ENCODE peak calls at places on chromosomes 11 and 22, in seven cellular contexts. X is GM12865, C is HFF-Myc, N is GM06990, Z is neural progenitor cell, L is BJ, V is psoas muscle. D is an unnamed sample.
A peak's percentile ranks its signal among the peaks of the same experiment; 100 is the strongest.

GRCh38 chr22:39958916-39959639 is 1.1 kb upstream of the TMA7B start:
- DNase-seq in X (no peak), C (no peak), N (no peak), Z (no peak), L (no peak), V (no peak), D (no peak)

GRCh38 chr22:32411388-32411787 is 659 bp downstream of the RTCB start:
- DNase-seq in X (peak; percentile 15), C (no peak), N (no peak), Z (peak; percentile 4), L (peak; percentile 2), V (no peak), D (no peak)

GRCh38 chr11:111359223-111360149 is 19.6 kb downstream of the POU2AF1 start:
- DNase-seq in X (peak; percentile 52), C (no peak), N (no peak), Z (no peak), L (no peak), V (no peak), D (no peak)

GRCh38 chr11:31106963-31107576 is 262.5 kb downstream of the DCDC1 start:
- DNase-seq in X (peak; percentile 70), C (no peak), N (peak; percentile 2), Z (peak; percentile 89), L (no peak), V (peak; percentile 17), D (peak; percentile 26)

GRCh38 chr11:23569547-23569946 is 709.3 kb upstream of the CCDC179 start:
- DNase-seq in X (peak; percentile 66), C (no peak), N (no peak), Z (no peak), L (no peak), V (no peak), D (no peak)

GRCh38 chr11:32032478-32032877 is 58.4 kb upstream of the RCN1 start:
- DNase-seq in X (peak; percentile 43), C (no peak), N (peak; percentile 10), Z (no peak), L (no peak), V (no peak), D (no peak)

GRCh38 chr22:24205438-24206189 is 24.3 kb downstream of the SUSD2 start:
- DNase-seq in X (no peak), C (no peak), N (no peak), Z (no peak), L (no peak), V (no peak), D (no peak)

GRCh38 chr11:100777118-100777517 is 90.0 kb downstream of the ARHGAP42 start:
- DNase-seq in X (no peak), C (no peak), N (no peak), Z (no peak), L (no peak), V (no peak), D (no peak)

GRCh38 chr11:19311306-19312030 is 70.7 kb upstream of the E2F8 start:
- DNase-seq in X (peak; percentile 54), C (peak; percentile 25), N (no peak), Z (peak; percentile 74), L (no peak), V (peak; percentile 62), D (peak; percentile 68)

GRCh38 chr22:46072981-46073682 is 77.2 kb upstream of the PPARA start:
- DNase-seq in X (no peak), C (no peak), N (no peak), Z (no peak), L (no peak), V (no peak), D (no peak)

GRCh38 chr11:114159320-114159719 is 99.8 kb downstream of the ZBTB16 start:
- DNase-seq in X (no peak), C (no peak), N (no peak), Z (no peak), L (no peak), V (no peak), D (no peak)

GRCh38 chr11:2541321-2541680 is 96.5 kb downstream of the KCNQ1 start:
- DNase-seq in X (no peak), C (no peak), N (no peak), Z (no peak), L (no peak), V (no peak), D (no peak)

GRCh38 chr11:1179641-1180040 is 21.9 kb downstream of the MUC5AC start:
- DNase-seq in X (no peak), C (no peak), N (no peak), Z (no peak), L (no peak), V (no peak), D (no peak)

GRCh38 chr11:134633276-134633675 is 221.2 kb upstream of the B3GAT1 start:
- DNase-seq in X (no peak), C (no peak), N (no peak), Z (no peak), L (no peak), V (no peak), D (no peak)

GRCh38 chr22:17864398-17865182 is 90.3 kb upstream of the BID start:
- DNase-seq in X (no peak), C (no peak), N (no peak), Z (no peak), L (no peak), V (no peak), D (no peak)

GRCh38 chr22:17861909-17862308 is 87.6 kb upstream of the BID start:
- DNase-seq in X (no peak), C (no peak), N (no peak), Z (no peak), L (no peak), V (no peak), D (no peak)

GRCh38 chr22:17865183-17866055 is 91.2 kb upstream of the BID start:
- DNase-seq in X (no peak), C (no peak), N (no peak), Z (no peak), L (no peak), V (no peak), D (no peak)

GRCh38 chr22:17860220-17860965 is 86.1 kb upstream of the BID start:
- DNase-seq in X (no peak), C (no peak), N (no peak), Z (no peak), L (no peak), V (no peak), D (no peak)

GRCh38 chr22:17862646-17863181 is 88.4 kb upstream of the BID start:
- DNase-seq in X (no peak), C (no peak), N (no peak), Z (no peak), L (no peak), V (no peak), D (no peak)
- TF ChIP-seq CTCF in X (no peak), C (no peak), N (no peak), Z (no peak), L (no peak), V (no peak), D (no peak)

DNA sequence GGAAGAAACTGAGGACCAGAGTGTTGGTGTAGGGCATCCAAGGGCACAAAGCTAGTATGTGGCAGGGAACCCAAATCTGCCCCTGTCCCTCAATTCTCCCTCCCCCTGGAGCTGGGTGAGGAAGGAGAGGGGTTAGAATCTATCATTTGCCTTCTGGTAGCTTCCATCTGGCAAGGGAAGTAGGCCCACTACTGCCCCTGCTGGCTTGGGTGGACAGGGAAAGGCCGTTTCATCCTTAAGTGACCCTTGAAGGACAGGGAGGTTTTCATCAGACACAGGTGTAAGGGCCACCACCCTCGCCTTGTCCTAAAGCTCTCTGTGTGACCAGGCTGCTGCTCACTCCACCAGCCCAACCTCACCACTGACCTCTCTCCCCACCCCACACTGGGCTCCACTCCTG is 22.1 kb downstream of the NECTIN1 start:
- DNase-seq in X (no peak), C (no peak), N (no peak), Z (peak; percentile 45), L (no peak), V (no peak), D (no peak)
- TF ChIP-seq CTCF in X (no peak), C (peak; percentile 37), N (peak; percentile 18), Z (peak; percentile 42), L (peak; percentile 26), V (no peak), D (peak; percentile 3)

GRCh38 chr22:27132896-27133500 is 475.6 kb downstream of the MIAT start:
- DNase-seq in X (no peak), C (no peak), N (no peak), Z (no peak), L (no peak), V (no peak), D (no peak)

GRCh38 chr22:27130949-27131745 is 473.8 kb downstream of the MIAT start:
- DNase-seq in X (no peak), C (no peak), N (no peak), Z (no peak), L (no peak), V (no peak), D (no peak)

GRCh38 chr22:27129266-27129665 is 471.9 kb downstream of the MIAT start:
- DNase-seq in X (no peak), C (no peak), N (no peak), Z (no peak), L (no peak), V (no peak), D (no peak)

GRCh38 chr22:27133951-27134664 is 476.7 kb downstream of the MIAT start:
- DNase-seq in X (peak; percentile 8), C (peak; percentile 71), N (peak; percentile 12), Z (no peak), L (peak; percentile 67), V (peak; percentile 57), D (peak; percentile 41)

GRCh38 chr22:27132400-27132799 is 475.0 kb downstream of the MIAT start:
- DNase-seq in X (no peak), C (no peak), N (no peak), Z (no peak), L (no peak), V (no peak), D (no peak)
- TF ChIP-seq CTCF in X (no peak), C (no peak), N (no peak), Z (no peak), L (no peak), V (no peak), D (no peak)

GRCh38 chr11:63941901-63942300 is 3.1 kb downstream of the NAA40 start:
- DNase-seq in X (no peak), C (no peak), N (no peak), Z (no peak), L (no peak), V (no peak), D (no peak)

GRCh38 chr11:63937713-63938480 is 905 bp upstream of the NAA40 start:
- DNase-seq in X (peak; percentile 61), C (no peak), N (no peak), Z (peak; percentile 47), L (no peak), V (no peak), D (no peak)

GRCh38 chr11:63940786-63941185 is 2.0 kb downstream of the NAA40 start:
- DNase-seq in X (no peak), C (no peak), N (no peak), Z (no peak), L (no peak), V (no peak), D (no peak)

GRCh38 chr11:63938481-63939350 is at the start of gene NAA40:
- DNase-seq in X (peak; percentile 100), C (peak; percentile 75), N (peak; percentile 99), Z (peak; percentile 99), L (peak; percentile 55), V (peak; percentile 91), D (peak; percentile 99)

DNA sequence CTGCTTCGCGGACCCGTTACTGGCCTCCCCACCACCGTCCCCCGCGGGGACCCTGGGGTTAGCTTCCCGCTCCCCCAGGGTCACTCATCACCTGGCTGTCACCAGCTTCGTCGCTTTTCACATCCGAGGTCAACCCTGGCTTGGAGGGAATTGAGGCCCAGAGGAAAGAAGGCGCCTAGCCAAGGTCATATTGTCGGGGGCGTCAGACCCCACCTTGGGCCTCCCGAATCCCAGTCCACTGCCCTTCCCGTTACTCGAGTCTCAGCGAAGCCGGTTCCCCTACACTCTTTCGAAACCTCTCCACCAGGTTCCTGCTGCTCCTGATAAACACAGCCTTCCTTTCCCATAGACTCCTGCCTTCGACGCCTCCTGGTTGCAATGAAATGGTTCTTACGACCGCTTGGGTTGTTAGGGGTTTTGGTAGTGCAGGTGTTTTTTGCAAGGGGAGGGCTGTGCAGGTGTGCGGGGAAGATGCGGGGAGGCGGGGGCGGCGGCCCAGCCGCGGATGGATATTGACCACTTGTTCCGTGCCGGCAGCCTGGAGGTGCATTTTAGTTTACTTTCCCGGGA is 634 bp downstream of the NAA40 start:
- DNase-seq in X (no peak), C (no peak), N (peak; percentile 41), Z (no peak), L (no peak), V (no peak), D (no peak)
- TF ChIP-seq CTCF in X (no peak), C (no peak), N (no peak), Z (no peak), L (peak; percentile 4), V (no peak), D (no peak)

D was measured in GM10248.